ENCODE peak calls at places on chromosomes 12 and 14, in seven cellular contexts. L is AG04450, A is GM20000, Y is AG10803, Q is fibroblast of the aortic adventitia, C is cardiac muscle cell, R is NB4. B is an unnamed sample.

GRCh38 chr12:103503546-103504480 is 8.0 kb upstream of the C12orf42 start:
- DNase-seq in L (no peak), A (peak), Y (no peak), Q (no peak), C (peak), R (peak), B (peak)

GRCh38 chr12:109927622-109928021 is 27.5 kb downstream of the TCHP start:
- DNase-seq in L (no peak), A (peak), Y (peak), Q (peak), C (no peak), R (peak), B (peak)

GRCh38 chr12:112674539-112674938 is 117.0 kb upstream of the RPH3A start:
- DNase-seq in L (no peak), A (no peak), Y (no peak), Q (no peak), C (no peak), R (no peak), B (no peak)

GRCh38 chr14:31842905-31843304 is 234.2 kb upstream of the ARHGAP5 start:
- DNase-seq in L (no peak), A (no peak), Y (peak), Q (peak), C (no peak), R (no peak), B (no peak)

GRCh38 chr12:53223391-53224267 is 8.4 kb downstream of the RARG start:
- DNase-seq in L (no peak), A (no peak), Y (peak), Q (peak), C (no peak), R (peak), B (no peak)

GRCh38 chr12:75245108-75245507 is 35.5 kb upstream of the KCNC2 start:
- DNase-seq in L (no peak), A (no peak), Y (no peak), Q (no peak), C (no peak), R (no peak), B (no peak)

GRCh38 chr14:76919431-76919810 is 93.2 kb downstream of the LRRC74A start:
- DNase-seq in L (no peak), A (no peak), Y (no peak), Q (peak), C (no peak), R (no peak), B (no peak)

GRCh38 chr12:92324849-92325500 is 179.3 kb upstream of the BTG1 start:
- DNase-seq in L (no peak), A (no peak), Y (no peak), Q (no peak), C (no peak), R (no peak), B (no peak)

GRCh38 chr14:65462411-65462810 is 49.9 kb downstream of the FUT8 start:
- DNase-seq in L (peak), A (peak), Y (peak), Q (peak), C (no peak), R (peak), B (no peak)

GRCh38 chr12:83317641-83318040 is 630.9 kb downstream of the TMTC2 start:
- DNase-seq in L (no peak), A (no peak), Y (no peak), Q (no peak), C (no peak), R (no peak), B (no peak)

GRCh38 chr12:13982010-13982409 is 608 bp upstream of the GRIN2B start:
- DNase-seq in L (no peak), A (no peak), Y (no peak), Q (no peak), C (peak), R (no peak), B (peak)

GRCh38 chr14:89600950-89601826 is 184.2 kb upstream of the FOXN3 start:
- DNase-seq in L (no peak), A (no peak), Y (peak), Q (peak), C (peak), R (no peak), B (no peak)

GRCh38 chr14:91924871-91925726 is 22.4 kb downstream of the FBLN5 start:
- DNase-seq in L (no peak), A (no peak), Y (peak), Q (peak), C (no peak), R (no peak), B (no peak)

GRCh38 chr14:75383721-75384120 is 44.1 kb upstream of the JDP2 start:
- DNase-seq in L (no peak), A (no peak), Y (no peak), Q (no peak), C (no peak), R (peak), B (no peak)

GRCh38 chr12:123029550-123029949 is 49.1 kb downstream of the ARL6IP4 start:
- DNase-seq in L (no peak), A (no peak), Y (no peak), Q (no peak), C (no peak), R (no peak), B (no peak)

GRCh38 chr14:22428681-22429315 is 160.2 kb downstream of the DAD1 start:
- DNase-seq in L (no peak), A (no peak), Y (peak), Q (peak), C (no peak), R (peak), B (no peak)

GRCh38 chr12:90015228-90015627 is 306.6 kb upstream of the ATP2B1 start:
- DNase-seq in L (no peak), A (no peak), Y (peak), Q (peak), C (no peak), R (no peak), B (no peak)

GRCh38 chr12:28498850-28499249 is 308.6 kb downstream of the CCDC91 start:
- DNase-seq in L (no peak), A (no peak), Y (peak), Q (peak), C (no peak), R (no peak), B (no peak)

GRCh38 chr12:129564768-129565167 is 339.1 kb downstream of the TMEM132D start:
- DNase-seq in L (no peak), A (no peak), Y (no peak), Q (no peak), C (no peak), R (peak), B (no peak)

GRCh38 chr14:23078692-23079116 is 16.2 kb downstream of the ACIN1 start:
- DNase-seq in L (peak), A (no peak), Y (peak), Q (peak), C (no peak), R (peak), B (no peak)

GRCh38 chr12:119328111-119328510 is 6.4 kb upstream of the CCDC60 start:
- DNase-seq in L (no peak), A (no peak), Y (no peak), Q (no peak), C (peak), R (peak), B (peak)

GRCh38 chr14:83196235-83196634 is 1662.6 kb upstream of the SEL1L start:
- DNase-seq in L (no peak), A (no peak), Y (no peak), Q (no peak), C (no peak), R (peak), B (no peak)

GRCh38 chr14:31060253-31060875 is 34.2 kb upstream of the STRN3 start:
- DNase-seq in L (no peak), A (no peak), Y (no peak), Q (no peak), C (no peak), R (no peak), B (no peak)

GRCh38 chr14:29126865-29127264 is 360.3 kb downstream of the FOXG1 start:
- DNase-seq in L (no peak), A (no peak), Y (no peak), Q (no peak), C (no peak), R (no peak), B (no peak)

GRCh38 chr12:57093412-57094193 is 4.7 kb downstream of the NAB2 start:
- DNase-seq in L (peak), A (peak), Y (peak), Q (peak), C (peak), R (peak), B (peak)
- TF ChIP-seq CTCF in L (peak), A (peak), Y (peak), Q (peak), C (peak), R (peak), B (peak)

GRCh38 chr12:115946867-115947695 is 330.4 kb downstream of the MED13L start:
- DNase-seq in L (no peak), A (no peak), Y (no peak), Q (no peak), C (peak), R (peak), B (no peak)
- TF ChIP-seq CTCF in L (peak), A (no peak), Y (peak), Q (peak), C (peak), R (peak), B (peak)

DNA sequence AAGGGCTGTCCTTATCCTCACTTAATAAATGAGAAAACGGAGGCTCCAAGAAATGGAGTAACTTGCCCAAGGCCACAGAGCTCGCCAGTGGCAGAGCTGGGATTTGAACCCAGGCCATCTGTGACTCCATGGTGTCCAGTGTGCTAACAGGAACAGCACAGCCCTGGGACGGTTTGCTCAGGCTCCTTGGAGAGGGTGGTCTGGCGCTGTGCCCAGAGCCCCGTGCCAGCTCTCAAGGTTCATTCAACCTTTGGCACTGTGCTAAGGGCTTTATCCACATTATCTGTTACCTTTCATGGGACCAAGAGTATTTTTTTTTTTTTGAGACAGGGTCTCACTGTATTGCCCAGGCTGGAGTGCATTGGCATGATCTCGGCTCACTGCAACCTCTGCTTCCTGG is 8.1 kb downstream of the DAO start:
- DNase-seq in L (no peak), A (no peak), Y (no peak), Q (no peak), C (no peak), R (no peak), B (no peak)
- TF ChIP-seq CTCF in L (no peak), A (no peak), Y (no peak), Q (no peak), C (no peak), R (no peak), B (no peak)

GRCh38 chr12:401235-402126 is at the start of gene CCDC77:
- DNase-seq in L (peak), A (peak), Y (peak), Q (peak), C (peak), R (peak), B (peak)
- TF ChIP-seq CTCF in L (peak), A (no peak), Y (peak), Q (peak), C (peak), R (peak), B (no peak)

DNA sequence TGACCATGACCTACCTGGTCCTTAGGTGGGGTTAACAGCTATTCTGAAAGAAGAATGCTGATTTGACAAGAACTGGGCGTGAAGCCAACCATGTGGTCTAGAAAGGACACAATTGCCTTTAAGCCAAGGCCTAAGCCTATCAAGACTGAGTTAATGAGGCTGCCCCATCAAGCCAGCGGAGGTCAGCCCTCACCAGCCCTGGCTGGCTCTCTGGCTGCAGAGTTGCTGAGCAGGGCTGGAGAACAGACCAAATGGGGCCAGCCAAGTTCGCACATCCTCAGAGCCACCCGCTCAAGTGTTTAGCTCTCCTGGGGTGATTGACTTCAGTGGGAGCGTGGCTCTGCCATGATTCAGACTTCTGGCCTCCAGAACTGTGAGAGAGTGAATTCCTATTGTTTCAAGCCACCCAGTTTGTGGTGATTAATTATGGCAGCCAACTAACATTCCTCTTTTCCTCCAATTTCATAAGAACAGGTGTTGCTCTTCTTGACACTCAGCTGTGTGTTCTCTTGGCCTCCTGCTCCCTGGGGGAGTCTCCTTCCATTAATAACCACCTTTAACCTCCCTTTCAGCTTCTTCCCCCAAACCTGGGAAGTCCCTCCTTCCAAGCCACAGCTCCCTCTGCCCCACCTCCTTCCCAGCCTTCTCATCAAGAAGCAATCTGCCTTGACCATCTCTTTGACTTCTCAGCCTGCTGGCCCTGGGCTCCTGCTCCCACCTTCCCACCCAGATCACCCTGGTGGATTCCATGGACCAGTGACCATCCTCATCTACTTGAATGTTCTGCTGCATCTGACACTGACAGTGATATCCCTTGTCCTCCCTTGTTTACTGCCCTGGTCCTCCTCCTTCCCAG is 5.3 kb upstream of the SERPINA5 start:
- DNase-seq in L (no peak), A (no peak), Y (peak), Q (peak), C (no peak), R (no peak), B (no peak)
- TF ChIP-seq CTCF in L (no peak), A (no peak), Y (no peak), Q (no peak), C (no peak), R (no peak), B (no peak)

DNA sequence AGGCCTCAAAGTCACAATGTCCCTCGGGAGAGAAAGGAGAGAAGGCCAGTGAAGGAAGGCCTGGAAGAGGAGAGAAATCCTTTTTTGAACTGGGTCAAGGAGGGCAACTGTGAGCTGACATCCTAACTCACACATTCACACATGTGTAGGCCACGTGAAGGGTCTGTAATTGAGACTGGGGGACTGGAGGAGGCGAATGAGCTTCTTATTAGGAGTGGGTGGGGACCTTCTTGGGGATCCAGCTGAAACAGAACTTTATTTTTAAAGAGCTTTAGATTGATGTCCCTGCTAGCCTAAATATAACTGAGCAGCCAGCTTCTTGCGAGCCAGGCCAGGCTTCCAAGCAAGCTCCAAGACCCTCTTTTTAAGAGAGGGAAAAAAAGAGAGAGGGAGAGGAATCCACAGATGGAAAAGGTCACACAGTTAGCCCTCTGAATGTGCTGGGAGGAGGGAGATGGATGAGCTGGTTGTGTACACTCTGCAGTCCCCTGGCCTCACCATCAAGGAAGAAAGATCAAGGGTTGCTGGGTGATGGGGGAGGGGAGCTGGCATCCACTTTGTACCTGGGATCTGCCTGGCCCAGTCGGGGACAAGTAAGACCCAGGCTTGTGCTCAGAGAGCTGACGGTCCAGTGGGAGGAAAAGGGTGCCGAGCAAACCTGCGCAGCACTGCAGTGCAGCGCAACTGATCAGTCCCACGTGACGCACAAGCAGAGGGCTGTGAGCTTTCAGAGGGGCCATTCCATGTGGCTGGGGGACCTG is 154.6 kb downstream of the ZFP36L1 start:
- DNase-seq in L (no peak), A (no peak), Y (no peak), Q (no peak), C (no peak), R (no peak), B (no peak)
- TF ChIP-seq CTCF in L (no peak), A (no peak), Y (no peak), Q (no peak), C (no peak), R (no peak), B (no peak)

DNA sequence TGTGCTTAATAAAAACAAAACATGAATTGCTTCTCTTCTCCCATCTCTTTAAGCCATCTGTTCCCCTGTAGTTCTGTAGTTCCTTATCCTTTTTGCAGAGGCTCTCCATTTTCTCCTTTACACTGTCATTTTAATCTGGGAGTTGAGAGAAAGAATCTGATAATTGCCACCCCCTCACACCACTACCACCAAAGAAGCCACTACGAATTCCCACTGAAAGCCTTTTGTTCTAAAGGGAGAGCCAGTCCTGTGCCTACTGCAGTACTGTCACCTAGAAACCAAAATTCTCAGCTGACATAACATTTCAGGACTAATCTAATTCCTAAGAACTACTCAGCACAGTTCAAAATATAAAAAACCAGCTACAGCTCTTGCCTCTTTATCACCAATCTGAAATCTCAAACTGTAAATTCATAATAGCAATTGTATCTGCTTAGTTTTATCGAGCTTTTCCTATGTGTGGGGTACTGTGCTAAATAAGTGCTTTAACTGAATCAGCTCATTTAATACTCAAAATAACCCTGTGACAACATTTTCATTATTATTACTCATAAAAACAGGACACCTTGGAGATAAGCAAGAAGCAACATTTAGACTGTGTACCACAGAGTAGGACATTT is 72.4 kb downstream of the SPPL3 start:
- DNase-seq in L (no peak), A (no peak), Y (no peak), Q (no peak), C (no peak), R (no peak), B (no peak)
- TF ChIP-seq CTCF in L (no peak), A (no peak), Y (no peak), Q (no peak), C (no peak), R (no peak), B (no peak)